ENCODE peak calls at places on chromosome 5, in ten cellular contexts. P, Q, W, J, M, I, C, B, O and Y are unnamed samples.

GRCh38 chr5:1511651-1512540 is 11.9 kb downstream of the LPCAT1 start:
- DNase-seq in P (peak; percentile 21), Q (no peak), W (no peak), J (no peak), M (peak; percentile 55), I (peak; percentile 34), C (peak; percentile 76), B (no peak), O (no peak), Y (no peak)

GRCh38 chr5:148855249-148856008 is 29.0 kb downstream of the ADRB2 start:
- DNase-seq in P (no peak), Q (no peak), W (no peak), J (no peak), M (no peak), I (no peak), C (no peak), B (no peak), O (no peak), Y (no peak)

GRCh38 chr5:68114641-68115040 is 100.9 kb upstream of the PIK3R1 start:
- DNase-seq in P (no peak), Q (no peak), W (no peak), J (no peak), M (peak; percentile 84), I (no peak), C (no peak), B (no peak), O (peak; percentile 78), Y (no peak)

GRCh38 chr5:178573216-178573615 is 17.0 kb downstream of the COL23A1 start:
- DNase-seq in P (no peak), Q (no peak), W (no peak), J (no peak), M (no peak), I (no peak), C (no peak), B (no peak), O (no peak), Y (no peak)

GRCh38 chr5:142095035-142095434 is 13.5 kb upstream of the NDFIP1 start:
- DNase-seq in P (no peak), Q (no peak), W (no peak), J (no peak), M (no peak), I (no peak), C (no peak), B (no peak), O (no peak), Y (no peak)

GRCh38 chr5:115816226-115817042 is at the start of gene CDO1:
- DNase-seq in P (no peak), Q (no peak), W (no peak), J (peak; percentile 55), M (peak; percentile 59), I (peak; percentile 44), C (no peak), B (peak; percentile 85), O (no peak), Y (peak; percentile 54)

GRCh38 chr5:176618783-176619182 is 8.8 kb upstream of the GPRIN1 start:
- DNase-seq in P (no peak), Q (no peak), W (no peak), J (no peak), M (no peak), I (no peak), C (no peak), B (no peak), O (no peak), Y (no peak)

GRCh38 chr5:112419050-112419595 is at the start of gene EPB41L4A:
- DNase-seq in P (no peak), Q (no peak), W (no peak), J (peak; percentile 57), M (no peak), I (no peak), C (peak; percentile 41), B (peak; percentile 70), O (no peak), Y (no peak)

GRCh38 chr5:159106569-159107282 is 7.0 kb upstream of the EBF1 start:
- DNase-seq in P (peak; percentile 8), Q (peak; percentile 72), W (peak; percentile 35), J (peak; percentile 82), M (peak; percentile 52), I (peak; percentile 65), C (peak; percentile 2), B (peak; percentile 34), O (no peak), Y (peak; percentile 33)

GRCh38 chr5:146291421-146292074 is 47.1 kb upstream of the POU4F3 start:
- DNase-seq in P (no peak), Q (no peak), W (no peak), J (peak; percentile 69), M (peak; percentile 33), I (no peak), C (no peak), B (peak; percentile 71), O (peak; percentile 7), Y (peak; percentile 12)

GRCh38 chr5:141878186-141878770 is at the start of gene PCDH1:
- DNase-seq in P (no peak), Q (no peak), W (no peak), J (peak; percentile 59), M (peak; percentile 14), I (no peak), C (no peak), B (peak; percentile 64), O (no peak), Y (no peak)

GRCh38 chr5:147101654-147102053 is 133.2 kb upstream of the STK32A start:
- DNase-seq in P (peak; percentile 59), Q (no peak), W (no peak), J (no peak), M (no peak), I (no peak), C (no peak), B (no peak), O (no peak), Y (no peak)

GRCh38 chr5:78405820-78406750 is 45.7 kb downstream of the SCAMP1 start:
- DNase-seq in P (no peak), Q (no peak), W (no peak), J (no peak), M (peak; percentile 76), I (no peak), C (no peak), B (no peak), O (no peak), Y (no peak)